ENCODE peak calls at places on chromosomes 3 and 15, in six cellular contexts. One of them, this sample, is unnamed.

GRCh38 chr15:66652806-66653205 is 49.2 kb upstream of the SMAD6 start:
- DNase-seq in adrenal gland: no peak
- DNase-seq in suprapubic skin: no peak
- DNase-seq in breast epithelium: no peak
- DNase-seq in ovary: no peak
- DNase-seq in A549: no peak
- DNase-seq in this sample: no peak

GRCh38 chr15:75891895-75892294 is 11.8 kb upstream of the FBXO22 start:
- DNase-seq in adrenal gland: no peak
- DNase-seq in suprapubic skin: no peak
- DNase-seq in breast epithelium: no peak
- DNase-seq in ovary: no peak
- DNase-seq in A549: no peak
- DNase-seq in this sample: no peak

GRCh38 chr3:197309528-197310361 is 11.3 kb upstream of the DLG1 start:
- DNase-seq in adrenal gland: peak; percentile 22
- DNase-seq in suprapubic skin: no peak
- DNase-seq in breast epithelium: no peak
- DNase-seq in ovary: no peak
- DNase-seq in A549: no peak
- DNase-seq in this sample: no peak

GRCh38 chr15:43346305-43346704 is 15.9 kb upstream of the LCMT2 start:
- DNase-seq in adrenal gland: no peak
- DNase-seq in suprapubic skin: no peak
- DNase-seq in breast epithelium: no peak
- DNase-seq in ovary: no peak
- DNase-seq in A549: no peak
- DNase-seq in this sample: no peak

GRCh38 chr3:27368831-27369607 is at the start of gene NEK10:
- DNase-seq in adrenal gland: peak; percentile 96
- DNase-seq in suprapubic skin: peak; percentile 91
- DNase-seq in breast epithelium: peak; percentile 87
- DNase-seq in ovary: peak; percentile 94
- DNase-seq in A549: peak; percentile 75
- DNase-seq in this sample: peak; percentile 94

GRCh38 chr3:4351164-4351855 is 48.1 kb downstream of the SETMAR start:
- DNase-seq in adrenal gland: no peak
- DNase-seq in suprapubic skin: no peak
- DNase-seq in breast epithelium: no peak
- DNase-seq in ovary: no peak
- DNase-seq in A549: no peak
- DNase-seq in this sample: no peak

GRCh38 chr15:77497942-77498361 is 77.3 kb downstream of the HMG20A start:
- DNase-seq in adrenal gland: no peak
- DNase-seq in suprapubic skin: no peak
- DNase-seq in breast epithelium: no peak
- DNase-seq in ovary: peak; percentile 50
- DNase-seq in A549: no peak
- DNase-seq in this sample: no peak

GRCh38 chr3:191499307-191500125 is 38.6 kb downstream of the PYDC2 start:
- DNase-seq in adrenal gland: peak; percentile 77
- DNase-seq in suprapubic skin: no peak
- DNase-seq in breast epithelium: no peak
- DNase-seq in ovary: peak; percentile 56
- DNase-seq in A549: no peak
- DNase-seq in this sample: peak; percentile 36

GRCh38 chr3:73592154-73592877 is 32.4 kb downstream of the PDZRN3 start:
- DNase-seq in adrenal gland: no peak
- DNase-seq in suprapubic skin: no peak
- DNase-seq in breast epithelium: no peak
- DNase-seq in ovary: no peak
- DNase-seq in A549: no peak
- DNase-seq in this sample: no peak

GRCh38 chr3:171162986-171163723 is 136.6 kb upstream of the SLC2A2 start:
- DNase-seq in adrenal gland: no peak
- DNase-seq in suprapubic skin: no peak
- DNase-seq in breast epithelium: no peak
- DNase-seq in ovary: no peak
- DNase-seq in A549: no peak
- DNase-seq in this sample: no peak

GRCh38 chr15:56019819-56020218 is 26.4 kb upstream of the NEDD4 start:
- DNase-seq in adrenal gland: no peak
- DNase-seq in suprapubic skin: no peak
- DNase-seq in breast epithelium: no peak
- DNase-seq in ovary: no peak
- DNase-seq in A549: no peak
- DNase-seq in this sample: no peak

GRCh38 chr3:94643400-94643799 is 580.5 kb downstream of the NSUN3 start:
- DNase-seq in adrenal gland: no peak
- DNase-seq in suprapubic skin: no peak
- DNase-seq in breast epithelium: no peak
- DNase-seq in ovary: no peak
- DNase-seq in A549: no peak
- DNase-seq in this sample: no peak

GRCh38 chr3:139187154-139187553 is 142.5 kb upstream of the PRR23C start:
- DNase-seq in adrenal gland: no peak
- DNase-seq in suprapubic skin: no peak
- DNase-seq in breast epithelium: no peak
- DNase-seq in ovary: no peak
- DNase-seq in A549: no peak
- DNase-seq in this sample: no peak

GRCh38 chr3:54954019-54954418 is 26.2 kb upstream of the LRTM1 start:
- DNase-seq in adrenal gland: peak; percentile 61
- DNase-seq in suprapubic skin: no peak
- DNase-seq in breast epithelium: no peak
- DNase-seq in ovary: no peak
- DNase-seq in A549: peak; percentile 3
- DNase-seq in this sample: no peak

GRCh38 chr3:54954516-54954915 is 26.7 kb upstream of the LRTM1 start:
- DNase-seq in adrenal gland: no peak
- DNase-seq in suprapubic skin: no peak
- DNase-seq in breast epithelium: no peak
- DNase-seq in ovary: no peak
- DNase-seq in A549: no peak
- DNase-seq in this sample: no peak

GRCh38 chr3:54950391-54951003 is 22.6 kb upstream of the LRTM1 start:
- DNase-seq in adrenal gland: no peak
- DNase-seq in suprapubic skin: no peak
- DNase-seq in breast epithelium: no peak
- DNase-seq in ovary: no peak
- DNase-seq in A549: no peak
- DNase-seq in this sample: no peak

GRCh38 chr3:54949491-54950044 is 21.7 kb upstream of the LRTM1 start:
- DNase-seq in adrenal gland: no peak
- DNase-seq in suprapubic skin: no peak
- DNase-seq in breast epithelium: no peak
- DNase-seq in ovary: no peak
- DNase-seq in A549: no peak
- DNase-seq in this sample: no peak

GRCh38 chr3:54951405-54951804 is 23.5 kb upstream of the LRTM1 start:
- DNase-seq in adrenal gland: peak; percentile 89
- DNase-seq in suprapubic skin: peak; percentile 84
- DNase-seq in breast epithelium: peak; percentile 47
- DNase-seq in ovary: peak; percentile 85
- DNase-seq in A549: no peak
- DNase-seq in this sample: peak; percentile 37
- TF ChIP-seq POLR2A in adrenal gland: no peak
- TF ChIP-seq POLR2A in suprapubic skin: no peak
- TF ChIP-seq POLR2A in breast epithelium: no peak
- TF ChIP-seq POLR2A in ovary: peak; percentile 14
- TF ChIP-seq POLR2A in A549: no peak
- TF ChIP-seq POLR2A in this sample: no peak

GRCh38 chr15:68818671-68819450 is 1.8 kb downstream of the ANP32A start:
- DNase-seq in adrenal gland: peak; percentile 54
- DNase-seq in suprapubic skin: no peak
- DNase-seq in breast epithelium: peak; percentile 55
- DNase-seq in ovary: peak; percentile 76
- DNase-seq in A549: peak; percentile 53
- DNase-seq in this sample: peak; percentile 35

GRCh38 chr15:68820205-68820588 is 498 bp downstream of the ANP32A start:
- DNase-seq in adrenal gland: peak; percentile 34
- DNase-seq in suprapubic skin: no peak
- DNase-seq in breast epithelium: no peak
- DNase-seq in ovary: peak; percentile 68
- DNase-seq in A549: peak; percentile 31
- DNase-seq in this sample: peak; percentile 46

GRCh38 chr15:68818088-68818670 is 2.5 kb downstream of the ANP32A start:
- DNase-seq in adrenal gland: peak; percentile 67
- DNase-seq in suprapubic skin: no peak
- DNase-seq in breast epithelium: peak; percentile 66
- DNase-seq in ovary: peak; percentile 79
- DNase-seq in A549: peak; percentile 70
- DNase-seq in this sample: peak; percentile 65

GRCh38 chr15:68820589-68821189 is at the start of gene ANP32A:
- DNase-seq in adrenal gland: peak; percentile 97
- DNase-seq in suprapubic skin: peak; percentile 98
- DNase-seq in breast epithelium: peak; percentile 96
- DNase-seq in ovary: peak; percentile 99
- DNase-seq in A549: peak; percentile 100
- DNase-seq in this sample: peak; percentile 96

DNA sequence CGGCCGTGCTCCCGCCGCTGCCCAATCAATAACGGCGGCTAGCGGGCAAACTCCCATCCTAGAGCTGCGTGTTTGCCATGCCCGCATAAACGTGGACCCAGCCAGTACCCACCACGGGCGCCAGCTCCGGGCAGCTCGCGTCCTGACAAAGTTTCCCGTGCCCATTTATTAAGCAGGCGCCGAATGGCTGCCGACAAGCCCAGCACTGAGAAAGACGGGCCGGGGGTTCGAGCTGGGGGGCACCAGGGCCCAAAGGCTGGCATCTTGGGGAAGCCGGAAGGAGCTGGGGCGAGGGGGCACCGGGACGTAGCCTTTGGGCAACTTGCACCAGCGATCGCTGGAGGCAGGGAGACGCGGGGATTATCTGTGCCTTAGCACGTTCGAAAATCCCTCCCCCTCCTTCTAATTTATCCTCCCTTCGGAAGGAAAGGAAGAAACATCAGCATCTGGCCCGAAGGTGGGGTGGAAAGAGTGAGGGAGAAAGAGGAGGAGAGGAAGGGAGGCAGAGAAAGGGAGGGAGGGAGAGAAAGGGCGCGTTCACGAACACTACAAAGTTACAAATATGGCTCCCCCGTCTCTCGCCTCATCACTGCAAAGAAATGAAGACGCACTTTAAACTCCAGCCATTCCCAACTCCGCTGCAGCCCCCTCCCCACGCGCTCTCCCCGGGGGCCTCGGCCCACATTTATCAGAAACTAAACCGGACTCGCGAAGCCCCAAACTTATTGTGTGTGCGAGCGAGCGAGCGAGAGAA is 1.1 kb downstream of the ANP32A start:
- DNase-seq in adrenal gland: peak; percentile 47
- DNase-seq in suprapubic skin: no peak
- DNase-seq in breast epithelium: peak; percentile 48
- DNase-seq in ovary: peak; percentile 65
- DNase-seq in A549: peak; percentile 60
- DNase-seq in this sample: peak; percentile 37
- TF ChIP-seq POLR2A in adrenal gland: no peak
- TF ChIP-seq POLR2A in suprapubic skin: no peak
- TF ChIP-seq POLR2A in breast epithelium: no peak
- TF ChIP-seq POLR2A in ovary: no peak
- TF ChIP-seq POLR2A in A549: no peak
- TF ChIP-seq POLR2A in this sample: no peak

GRCh38 chr3:51397389-51397788 is 6.3 kb downstream of the RBM15B start:
- DNase-seq in adrenal gland: no peak
- DNase-seq in suprapubic skin: no peak
- DNase-seq in breast epithelium: no peak
- DNase-seq in ovary: no peak
- DNase-seq in A549: no peak
- DNase-seq in this sample: no peak

GRCh38 chr3:51395493-51396213 is 4.6 kb downstream of the RBM15B start:
- DNase-seq in adrenal gland: no peak
- DNase-seq in suprapubic skin: no peak
- DNase-seq in breast epithelium: no peak
- DNase-seq in ovary: no peak
- DNase-seq in A549: no peak
- DNase-seq in this sample: no peak

GRCh38 chr3:51398595-51399310 is 7.7 kb downstream of the RBM15B start:
- DNase-seq in adrenal gland: no peak
- DNase-seq in suprapubic skin: no peak
- DNase-seq in breast epithelium: no peak
- DNase-seq in ovary: no peak
- DNase-seq in A549: no peak
- DNase-seq in this sample: no peak

GRCh38 chr3:51394541-51394940 is 3.5 kb downstream of the RBM15B start:
- DNase-seq in adrenal gland: no peak
- DNase-seq in suprapubic skin: no peak
- DNase-seq in breast epithelium: no peak
- DNase-seq in ovary: no peak
- DNase-seq in A549: no peak
- DNase-seq in this sample: no peak

GRCh38 chr3:51396401-51396800 is 5.3 kb downstream of the RBM15B start:
- DNase-seq in adrenal gland: no peak
- DNase-seq in suprapubic skin: no peak
- DNase-seq in breast epithelium: no peak
- DNase-seq in ovary: no peak
- DNase-seq in A549: no peak
- DNase-seq in this sample: no peak
- TF ChIP-seq POLR2A in adrenal gland: no peak
- TF ChIP-seq POLR2A in suprapubic skin: no peak
- TF ChIP-seq POLR2A in breast epithelium: no peak
- TF ChIP-seq POLR2A in ovary: no peak
- TF ChIP-seq POLR2A in A549: no peak
- TF ChIP-seq POLR2A in this sample: no peak

GRCh38 chr3:158700559-158700958 is 28.1 kb upstream of the LXN start:
- DNase-seq in adrenal gland: peak; percentile 72
- DNase-seq in suprapubic skin: no peak
- DNase-seq in breast epithelium: no peak
- DNase-seq in ovary: no peak
- DNase-seq in A549: no peak
- DNase-seq in this sample: no peak

GRCh38 chr3:158703566-158703965 is 28.7 kb downstream of the RARRES1 start:
- DNase-seq in adrenal gland: no peak
- DNase-seq in suprapubic skin: no peak
- DNase-seq in breast epithelium: no peak
- DNase-seq in ovary: no peak
- DNase-seq in A549: no peak
- DNase-seq in this sample: no peak

GRCh38 chr3:158701666-158702065 is 29.2 kb upstream of the LXN start:
- DNase-seq in adrenal gland: no peak
- DNase-seq in suprapubic skin: no peak
- DNase-seq in breast epithelium: no peak
- DNase-seq in ovary: no peak
- DNase-seq in A549: no peak
- DNase-seq in this sample: no peak

DNA sequence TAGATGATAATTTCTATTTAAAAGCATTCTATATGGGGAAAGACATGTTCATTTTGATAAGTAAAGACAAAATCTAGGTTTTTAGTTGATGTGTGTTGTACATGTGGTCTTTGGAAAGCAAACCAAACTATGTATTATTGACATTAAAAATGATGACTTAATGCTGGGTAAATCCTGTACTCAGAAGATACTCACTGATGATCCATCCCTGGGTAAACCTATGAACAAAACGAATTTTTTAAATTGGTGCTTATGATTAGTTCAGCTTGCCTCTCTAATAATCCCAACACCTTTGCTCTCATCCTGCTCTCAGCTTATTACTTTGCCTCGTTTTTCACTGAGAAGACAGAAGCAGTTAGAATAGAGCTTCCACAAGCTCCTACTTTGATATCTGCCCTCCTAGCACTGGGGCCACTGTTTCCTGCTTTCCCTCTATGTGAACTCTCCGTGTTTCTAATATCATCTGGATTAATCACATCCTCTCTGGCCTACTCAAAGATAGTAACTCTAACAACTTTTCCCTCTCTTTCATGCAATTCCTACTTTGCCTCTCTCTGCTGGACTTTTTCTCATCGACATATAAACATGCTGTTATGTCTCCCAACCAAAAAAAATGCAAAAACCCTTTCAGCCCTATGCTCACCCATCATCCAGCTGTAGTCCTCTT is 29.3 kb downstream of the RARRES1 start:
- DNase-seq in adrenal gland: no peak
- DNase-seq in suprapubic skin: no peak
- DNase-seq in breast epithelium: no peak
- DNase-seq in ovary: no peak
- DNase-seq in A549: no peak
- DNase-seq in this sample: no peak
- TF ChIP-seq POLR2A in adrenal gland: no peak
- TF ChIP-seq POLR2A in suprapubic skin: no peak
- TF ChIP-seq POLR2A in breast epithelium: no peak
- TF ChIP-seq POLR2A in ovary: no peak
- TF ChIP-seq POLR2A in A549: no peak
- TF ChIP-seq POLR2A in this sample: no peak